ENCODE peak calls at places on chromosomes 1 and 21, in five cellular contexts. B is neuronal stem cell, H is neural progenitor cell, E is K562, F is osteoblast. Z is an unnamed sample. For H3K9me3, the result is how much of the 10 kb centered on the place peaks cover.

GRCh38 chr1:48916121-48917069 is 139.7 kb upstream of the BEND5 start:
- DNase-seq in E (no peak), F (no peak), B (peak), H (peak), Z (peak)

GRCh38 chr1:5982868-5983267 is 9.4 kb downstream of the NPHP4 start:
- DNase-seq in F (no peak), B (no peak), H (no peak), E (no peak), Z (no peak)

GRCh38 chr1:59431566-59432294 is 134.8 kb downstream of the FGGY start:
- DNase-seq in E (no peak), B (no peak), F (peak), H (no peak), Z (no peak)

GRCh38 chr1:32872189-32872898 is 1.6 kb upstream of the FNDC5 start:
- DNase-seq in F (peak), E (peak), H (peak), B (peak), Z (peak)

GRCh38 chr1:229509576-229509975 is 1.4 kb upstream of the NUP133 start:
- DNase-seq in E (peak), H (no peak), F (no peak), B (no peak), Z (no peak)

GRCh38 chr1:112700290-112701226 is 6.4 kb downstream of the RHOC start:
- DNase-seq in F (peak), E (peak), H (no peak), B (no peak), Z (peak)

GRCh38 chr1:218460367-218460766 is 115.2 kb downstream of the TGFB2 start:
- DNase-seq in E (no peak), B (peak), F (no peak), H (peak), Z (no peak)

GRCh38 chr21:33069994-33070811 is at the start of gene OLIG1:
- DNase-seq in F (peak), B (peak), H (peak), E (no peak), Z (no peak)

GRCh38 chr21:15126948-15127347 is 62.1 kb upstream of the NRIP1 start:
- DNase-seq in B (no peak), F (no peak), H (no peak), E (no peak), Z (no peak)

GRCh38 chr1:228833911-228834631 is 98.8 kb downstream of the RHOU start:
- DNase-seq in E (no peak), H (no peak), F (no peak), B (no peak), Z (no peak)

GRCh38 chr1:222910699-222911098 is 95.9 kb downstream of the DISP1 start:
- DNase-seq in B (no peak), F (no peak), H (no peak), E (no peak), Z (no peak)

GRCh38 chr1:95384570-95384969 is 150.6 kb downstream of the RWDD3 start:
- DNase-seq in B (peak), F (no peak), E (peak), H (peak), Z (peak)

GRCh38 chr1:168343566-168343965 is 62.9 kb downstream of the TBX19 start:
- DNase-seq in E (peak), F (no peak), B (no peak), H (no peak), Z (peak)

GRCh38 chr1:13730751-13731482 is 30.9 kb downstream of the PRDM2 start:
- DNase-seq in B (no peak), F (no peak), H (no peak), E (peak), Z (peak)

GRCh38 chr21:42651515-42652401 is 1.7 kb upstream of the PDE9A start:
- DNase-seq in H (no peak), E (no peak), F (peak), B (no peak), Z (no peak)

GRCh38 chr1:164876717-164877116 is 317.7 kb downstream of the PBX1 start:
- DNase-seq in B (no peak), H (no peak), E (no peak), F (no peak), Z (no peak)

GRCh38 chr1:9539829-9540550 is 725 bp downstream of the SLC25A33 start:
- DNase-seq in H (peak), B (peak), F (peak), E (peak), Z (peak)

GRCh38 chr21:40466893-40467483 is 380.0 kb downstream of the DSCAM start:
- DNase-seq in B (peak), E (no peak), H (peak), F (no peak), Z (peak)

GRCh38 chr1:244352156-244352830 is 99.4 kb downstream of the ADSS2 start:
- DNase-seq in H (peak), B (no peak), F (no peak), E (no peak), Z (no peak)

GRCh38 chr1:76868916-76869315 is 1.6 kb downstream of the ST6GALNAC5 start:
- DNase-seq in H (peak), B (peak), F (peak), E (no peak), Z (no peak)

GRCh38 chr1:84782311-84782771 is 92.1 kb upstream of the SSX2IP start:
- DNase-seq in B (peak), H (peak), E (peak), F (peak), Z (peak)

GRCh38 chr1:43205671-43206070 is 33.5 kb downstream of the CFAP57 start:
- DNase-seq in B (no peak), F (no peak), H (no peak), E (no peak), Z (no peak)

GRCh38 chr1:203471841-203472240 is 3.8 kb upstream of the PRELP start:
- DNase-seq in E (no peak), H (no peak), F (no peak), B (no peak), Z (no peak)

GRCh38 chr1:234324668-234325225 is 48.5 kb upstream of the COA6 start:
- DNase-seq in H (no peak), F (no peak), B (no peak), E (no peak), Z (no peak)

GRCh38 chr1:228445867-228446584 is 29.4 kb upstream of the TRIM17 start:
- DNase-seq in B (peak), H (peak), F (peak), E (peak), Z (no peak)

GRCh38 chr1:173733912-173734311 is 19.1 kb downstream of the KLHL20 start:
- DNase-seq in B (no peak), E (no peak), F (no peak), H (no peak), Z (no peak)

GRCh38 chr1:226627050-226627755 is 78.6 kb downstream of the STUM start:
- DNase-seq in E (no peak), H (no peak), B (no peak), F (peak), Z (peak)

GRCh38 chr1:15345711-15346355 is 63.9 kb upstream of the EFHD2 start:
- DNase-seq in F (no peak), B (no peak), E (peak), H (no peak), Z (peak)

GRCh38 chr1:73593379-73593778 is 604.6 kb downstream of the LRRIQ3 start:
- DNase-seq in F (no peak), E (no peak), H (no peak), B (no peak), Z (no peak)

GRCh38 chr1:35569956-35570355 is 3.2 kb upstream of the TFAP2E start:
- DNase-seq in H (no peak), F (peak), B (no peak), E (no peak), Z (no peak)

GRCh38 chr1:185170291-185170848 is 13.4 kb downstream of the SWT1 start:
- DNase-seq in B (peak), H (peak), F (peak), E (peak), Z (peak)

GRCh38 chr1:153535664-153536585 is at the start of gene S100A6:
- DNase-seq in E (peak), H (no peak), B (no peak), F (peak), Z (peak)

GRCh38 chr1:159945483-159946241 is at the start of gene IGSF9:
- DNase-seq in B (peak), E (peak), H (peak), F (peak), Z (no peak)

GRCh38 chr1:22412932-22413727 is 38.5 kb upstream of the ZBTB40 start:
- DNase-seq in E (no peak), H (no peak), F (peak), B (no peak), Z (no peak)

GRCh38 chr21:38915546-38915945 is 109.8 kb downstream of the ETS2 start:
- DNase-seq in E (no peak), F (no peak), B (no peak), H (no peak), Z (no peak)

GRCh38 chr21:38913120-38913975 is 107.6 kb downstream of the ETS2 start:
- DNase-seq in F (peak), E (peak), H (peak), B (peak), Z (no peak)

GRCh38 chr21:38912789-38913119 is 107.0 kb downstream of the ETS2 start:
- DNase-seq in F (no peak), B (no peak), H (no peak), E (no peak), Z (no peak)

GRCh38 chr21:38914531-38915385 is 109.0 kb downstream of the ETS2 start:
- DNase-seq in F (no peak), E (no peak), B (no peak), H (no peak), Z (no peak)

GRCh38 chr21:38914071-38914491 is 108.4 kb downstream of the ETS2 start:
- DNase-seq in B (no peak), E (no peak), H (no peak), F (no peak), Z (no peak)
- H3K4me2 ChIP-seq in B (no peak), E (no peak), H (no peak), F (no peak), Z (no peak)

GRCh38 chr1:31639543-31639942 is 5.1 kb downstream of the PEF1 start:
- DNase-seq in F (peak), B (no peak), E (no peak), H (no peak), Z (no peak)
- H3K27ac ChIP-seq in F (peak), B (no peak), E (no peak), H (no peak), Z (no peak)

GRCh38 chr21:26887241-26887640 is 42.0 kb upstream of the ADAMTS1 start:
- DNase-seq in H (no peak), E (no peak), B (no peak), F (no peak), Z (no peak)
- H3K9me3 ChIP-seq in H (under half), E (under half), B (under half), F (under half), Z (under half)

GRCh38 chr21:34858559-34858958 is 189.8 kb downstream of the CLIC6 start:
- DNase-seq in B (no peak), H (no peak), E (no peak), F (no peak), Z (no peak)

GRCh38 chr21:34859976-34860653 is 189.0 kb downstream of the RUNX1 start:
- DNase-seq in F (no peak), E (no peak), H (no peak), B (no peak), Z (peak)

GRCh38 chr21:34861302-34861701 is 187.8 kb downstream of the RUNX1 start:
- DNase-seq in E (no peak), B (no peak), H (no peak), F (no peak), Z (no peak)

GRCh38 chr21:34857874-34858273 is 189.1 kb downstream of the CLIC6 start:
- DNase-seq in F (no peak), H (no peak), E (no peak), B (no peak), Z (no peak)

DNA sequence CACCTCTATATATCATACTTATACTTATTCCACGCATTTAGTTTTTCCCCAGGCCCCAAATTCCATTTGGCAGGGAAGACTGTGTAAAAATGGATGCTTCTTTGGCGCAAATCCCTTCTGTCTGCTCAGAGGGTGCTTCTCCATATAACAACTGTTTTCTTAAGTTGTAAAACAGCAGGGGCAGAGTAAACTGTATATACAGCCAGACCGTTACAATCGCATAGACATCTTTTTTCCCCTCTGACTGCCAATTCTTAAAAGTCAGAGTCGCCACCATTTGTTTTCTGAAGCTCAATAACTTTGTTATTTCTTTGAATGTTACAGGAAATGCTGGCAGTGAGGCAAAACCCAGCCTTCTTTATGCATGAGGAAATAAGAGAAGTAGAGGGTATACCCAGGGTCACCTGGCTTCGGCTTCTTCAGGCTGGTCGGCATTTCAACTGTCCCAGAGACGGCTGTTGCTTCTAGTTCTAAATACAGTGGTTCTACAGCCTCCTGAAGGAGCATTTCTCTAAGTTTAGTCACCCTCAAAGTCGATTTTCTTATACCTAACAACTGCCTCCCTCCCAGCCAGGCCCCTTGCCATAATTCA is 188.4 kb downstream of the CLIC6 start:
- DNase-seq in E (no peak), F (no peak), B (no peak), H (no peak), Z (no peak)
- H3K4me2 ChIP-seq in E (no peak), F (no peak), B (no peak), H (no peak), Z (no peak)

DNA sequence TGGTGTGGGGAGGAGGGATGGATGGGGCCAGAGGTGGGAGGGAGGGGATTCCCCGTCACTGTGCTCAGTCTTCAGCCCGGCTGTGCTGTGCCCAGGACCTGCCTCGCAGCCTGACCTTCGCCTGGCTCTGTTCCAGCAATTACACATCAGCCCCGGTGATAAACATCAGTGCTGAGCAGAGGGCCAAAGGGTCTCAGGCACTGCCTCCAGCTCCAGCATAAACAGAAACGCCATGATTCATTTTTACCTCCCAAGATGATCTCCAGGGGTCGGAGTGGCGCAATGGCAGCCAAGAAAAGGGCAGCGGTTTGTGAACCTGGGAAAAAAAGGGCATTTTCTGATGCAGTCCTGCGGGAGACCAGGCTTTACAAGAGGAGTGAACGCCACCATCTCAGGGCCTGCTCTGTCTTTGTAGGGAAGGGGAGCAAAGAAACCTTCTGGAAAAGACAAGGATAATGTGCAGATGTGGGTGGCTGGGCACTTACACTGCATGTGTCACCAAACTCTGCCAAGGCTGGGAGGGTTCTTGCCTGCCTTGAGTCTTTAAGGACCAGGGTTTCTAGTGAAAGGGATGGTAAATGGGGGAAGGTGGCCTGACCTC is 28.1 kb downstream of the SHISA4 start:
- DNase-seq in H (no peak), B (no peak), F (peak), E (peak), Z (no peak)
- H3K27ac ChIP-seq in H (no peak), B (no peak), F (peak), E (no peak), Z (no peak)

Z was measured in Karpas-422.